ENCODE peak calls at places on chromosomes 3 and 15, in four cellular contexts. A is WTC11, E is lower leg skin, X is H9. J is an unnamed sample.

GRCh38 chr3:183754052-183754451 is 56.5 kb downstream of the YEATS2 start:
- DNase-seq in A (no peak), E (no peak), X (no peak), J (no peak)

GRCh38 chr15:69385831-69386230 is 28.3 kb upstream of the KIF23 start:
- DNase-seq in A (no peak), E (no peak), X (no peak), J (no peak)

GRCh38 chr15:85128636-85129035 is 147.0 kb downstream of the PDE8A start:
- DNase-seq in A (no peak), E (no peak), X (no peak), J (no peak)

GRCh38 chr15:34336947-34337556 is 529 bp downstream of the SLC12A6 start:
- DNase-seq in A (no peak), E (peak; percentile 24), X (no peak), J (peak; percentile 24)

GRCh38 chr3:99119312-99119810 is 217.9 kb upstream of the DCBLD2 start:
- DNase-seq in A (no peak), E (no peak), X (no peak), J (no peak)

GRCh38 chr3:51729005-51729633 is 22.3 kb downstream of the GRM2 start:
- DNase-seq in A (no peak), E (no peak), X (no peak), J (no peak)

GRCh38 chr15:79863886-79864285 is 32.9 kb downstream of the MTHFS start:
- DNase-seq in A (no peak), E (no peak), X (no peak), J (no peak)

GRCh38 chr3:168812234-168812633 is 716.5 kb upstream of the GOLIM4 start:
- DNase-seq in A (peak; percentile 44), E (no peak), X (peak; percentile 67), J (no peak)

GRCh38 chr15:35696767-35697231 is 150.8 kb upstream of the DPH6 start:
- DNase-seq in A (no peak), E (no peak), X (no peak), J (no peak)

GRCh38 chr15:63107895-63108546 is 13.6 kb upstream of the LACTB start:
- DNase-seq in A (no peak), E (no peak), X (no peak), J (no peak)

GRCh38 chr3:183434992-183435391 is 6.6 kb upstream of the MCF2L2 start:
- DNase-seq in A (no peak), E (no peak), X (peak; percentile 53), J (no peak)

GRCh38 chr3:99562138-99562537 is 76.3 kb upstream of the COL8A1 start:
- DNase-seq in A (peak; percentile 56), E (no peak), X (peak; percentile 38), J (peak; percentile 31)

GRCh38 chr3:190319660-190320059 is 2.6 kb downstream of the CLDN1 start:
- DNase-seq in A (no peak), E (no peak), X (no peak), J (no peak)

GRCh38 chr15:68430471-68431036 is 1.4 kb downstream of the ITGA11 start:
- DNase-seq in A (no peak), E (no peak), X (peak; percentile 19), J (no peak)

GRCh38 chr15:29838352-29839010 is 16.2 kb upstream of the TJP1 start:
- DNase-seq in A (no peak), E (no peak), X (no peak), J (no peak)

GRCh38 chr3:12545473-12545791 is at the start of gene MKRN2OS:
- DNase-seq in A (peak; percentile 53), E (peak; percentile 31), X (no peak), J (no peak)

GRCh38 chr15:40479024-40479423 is 8.2 kb downstream of the CHST14 start:
- DNase-seq in A (no peak), E (no peak), X (no peak), J (no peak)

GRCh38 chr15:62338497-62338896 is 173.4 kb upstream of the C2CD4B start:
- DNase-seq in A (no peak), E (no peak), X (no peak), J (no peak)

GRCh38 chr3:60953406-60953805 is 297.8 kb downstream of the FHIT start:
- DNase-seq in A (no peak), E (no peak), X (no peak), J (no peak)

GRCh38 chr3:155670320-155670719 is 74.6 kb downstream of the PLCH1 start:
- DNase-seq in A (no peak), E (no peak), X (no peak), J (no peak)

GRCh38 chr3:51441282-51442030 is 50.4 kb downstream of the RBM15B start:
- DNase-seq in A (no peak), E (no peak), X (no peak), J (no peak)

GRCh38 chr3:155086041-155086440 is 5.9 kb downstream of the MME start:
- DNase-seq in A (no peak), E (no peak), X (no peak), J (no peak)

GRCh38 chr3:186705882-186706780 is 11.0 kb upstream of the KNG1 start:
- DNase-seq in A (no peak), E (no peak), X (no peak), J (no peak)

GRCh38 chr3:34020761-34021635 is 222.6 kb downstream of the PDCD6IP start:
- DNase-seq in A (no peak), E (no peak), X (no peak), J (no peak)

GRCh38 chr3:36992806-36993325 is at the start of gene EPM2AIP1:
- DNase-seq in A (peak; percentile 79), E (no peak), X (no peak), J (peak; percentile 76)

GRCh38 chr3:98199020-98199419 is 32.5 kb downstream of the OR5H15 start:
- DNase-seq in A (no peak), E (no peak), X (no peak), J (no peak)

GRCh38 chr3:115022214-115022613 is 124.9 kb downstream of the ZBTB20 start:
- DNase-seq in A (no peak), E (no peak), X (no peak), J (no peak)

GRCh38 chr3:127384717-127385539 is 97.1 kb upstream of the PRR20G start:
- DNase-seq in A (no peak), E (no peak), X (no peak), J (no peak)

GRCh38 chr3:132721479-132722164 is 587 bp downstream of the NPHP3 start:
- DNase-seq in A (peak; percentile 79), E (peak; percentile 64), X (peak; percentile 73), J (peak; percentile 76)

GRCh38 chr3:40009991-40010390 is 200.6 kb downstream of the MYRIP start:
- DNase-seq in A (no peak), E (no peak), X (no peak), J (no peak)

GRCh38 chr3:177337548-177338331 is 140.5 kb upstream of the TBL1XR1 start:
- DNase-seq in A (no peak), E (no peak), X (no peak), J (no peak)

GRCh38 chr3:43879166-43879565 is 188.4 kb downstream of the ABHD5 start:
- DNase-seq in A (peak; percentile 76), E (no peak), X (peak; percentile 88), J (peak; percentile 30)
- TF ChIP-seq CTCF in A (peak; percentile 28), E (no peak), X (peak; percentile 71), J (no peak)

DNA sequence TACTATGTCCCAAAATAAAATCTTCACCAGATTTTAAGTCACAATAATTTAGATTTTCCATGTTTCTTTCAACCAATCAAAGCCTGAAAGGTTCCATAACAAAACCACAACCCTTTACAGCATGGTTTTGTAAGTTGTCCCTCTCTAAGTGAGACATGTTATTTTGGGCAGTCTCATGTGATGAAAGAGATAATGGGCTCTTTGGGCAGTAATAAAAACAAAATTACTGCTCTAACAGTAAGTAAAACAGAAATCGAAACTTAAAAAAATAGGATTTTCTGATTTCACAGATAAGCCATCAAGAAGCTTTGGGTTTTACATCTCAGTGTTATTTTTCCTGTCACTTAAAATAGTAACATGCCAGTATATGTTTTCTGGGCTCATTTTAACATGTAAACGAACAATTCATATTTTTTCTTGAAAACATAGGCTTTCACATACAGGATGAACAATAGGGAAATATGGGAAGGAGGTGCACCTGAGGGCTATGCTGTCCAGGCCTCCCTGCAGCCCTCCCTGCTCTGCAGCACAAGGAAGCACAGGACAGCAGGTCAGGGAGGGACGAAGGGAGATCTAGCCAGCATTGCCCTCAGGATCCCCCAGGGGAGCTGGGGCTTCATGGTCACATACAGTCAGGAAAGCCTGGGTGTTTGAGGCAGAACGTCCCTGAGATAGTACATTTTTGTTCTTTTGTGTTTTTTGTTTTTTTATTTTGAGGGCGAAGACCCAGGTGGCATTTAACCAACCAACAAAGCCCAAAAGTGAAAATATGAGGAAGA is 157.4 kb downstream of the SHOX2 start:
- DNase-seq in A (peak; percentile 13), E (no peak), X (no peak), J (no peak)
- TF ChIP-seq CTCF in A (no peak), E (no peak), X (no peak), J (no peak)

GRCh38 chr15:60551781-60552161 is 72.8 kb upstream of the ICE2 start:
- DNase-seq in A (no peak), E (no peak), X (no peak), J (no peak)
- TF ChIP-seq CTCF in A (no peak), E (no peak), X (peak; percentile 47), J (no peak)

DNA sequence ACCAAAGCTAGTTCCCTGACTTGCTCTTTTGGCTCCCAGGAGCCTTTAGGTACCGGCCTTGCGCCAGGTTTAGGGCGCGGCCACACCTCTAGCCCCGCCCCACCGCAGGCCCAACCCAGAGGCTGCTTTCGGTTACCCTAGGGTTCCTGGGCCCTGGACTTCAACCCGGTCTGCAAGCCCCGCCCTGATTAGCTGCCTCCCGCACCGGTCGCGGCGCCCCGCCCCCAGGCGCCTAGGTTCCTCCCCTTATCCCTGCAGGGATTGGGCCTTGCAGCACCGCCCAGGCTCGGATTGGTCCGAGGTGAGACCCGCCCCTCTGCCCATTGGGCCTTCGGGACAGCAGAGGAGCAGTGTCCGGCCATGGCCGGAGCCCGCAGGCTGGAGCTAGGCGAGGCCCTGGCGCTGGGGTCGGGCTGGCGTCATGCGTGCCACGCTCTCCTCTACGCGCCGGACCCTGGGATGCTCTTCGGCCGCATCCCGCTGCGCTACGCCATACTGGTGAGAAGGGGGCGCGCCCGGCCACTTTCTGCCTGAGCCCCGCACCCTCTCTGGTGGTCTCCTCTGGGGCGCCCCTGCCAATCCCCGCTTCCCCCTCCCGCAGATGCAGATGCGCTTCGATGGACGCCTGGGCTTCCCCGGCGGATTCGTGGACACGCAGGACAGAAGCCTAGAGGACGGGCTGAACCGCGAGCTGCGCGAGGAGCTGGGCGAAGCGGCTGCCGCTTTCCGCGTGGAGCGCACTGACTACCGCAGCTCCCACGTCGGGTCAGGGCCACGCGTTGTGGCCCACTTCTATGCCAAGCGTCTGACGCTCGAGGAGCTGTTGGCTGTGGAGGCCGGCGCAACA is at the start of gene NUDT16:
- DNase-seq in A (peak; percentile 100), E (peak; percentile 100), X (peak; percentile 100), J (peak; percentile 99)
- TF ChIP-seq CTCF in A (no peak), E (no peak), X (no peak), J (no peak)

GRCh38 chr3:55903680-55904079 is 416.6 kb upstream of the WNT5A start:
- DNase-seq in A (no peak), E (no peak), X (no peak), J (no peak)

GRCh38 chr3:55896155-55896554 is 409.0 kb upstream of the WNT5A start:
- DNase-seq in A (no peak), E (no peak), X (no peak), J (no peak)

GRCh38 chr3:55904716-55905115 is 417.6 kb upstream of the WNT5A start:
- DNase-seq in A (no peak), E (no peak), X (no peak), J (no peak)

GRCh38 chr3:55897573-55898224 is 410.6 kb upstream of the WNT5A start:
- DNase-seq in A (no peak), E (no peak), X (no peak), J (peak; percentile 12)

GRCh38 chr3:55899887-55900286 is 412.8 kb upstream of the WNT5A start:
- DNase-seq in A (peak; percentile 56), E (no peak), X (peak; percentile 50), J (peak; percentile 19)
- TF ChIP-seq CTCF in A (no peak), E (no peak), X (peak; percentile 73), J (peak; percentile 41)